ENCODE peak calls at places on chromosomes 1 and 21, in six cellular contexts. Y is nucleus accumbens; W is NCI-H1417; F is occipital lobe; U is NCI-H1694 treated with DMSO at 0.1 percent for 48 hours; I is activated CD4-positive, CD25-positive, alpha-beta regulatory T cell treated with anti-CD3 and anti-CD28 coated beads, Interleukin-2, amount 50 U/mL, for 72 hours. K is an unnamed sample.

GRCh38 chr1:207002731-207003146 is 29.8 kb downstream of the C1orf116 start:
- DNase-seq in Y (no peak), W (no peak), F (no peak), U (no peak), I (no peak), K (no peak)

GRCh38 chr1:61640531-61641125 is 84.3 kb downstream of the TM2D1 start:
- DNase-seq in Y (no peak), W (peak), F (no peak), U (no peak), I (no peak), K (no peak)

GRCh38 chr1:234862944-234863515 is 253.1 kb upstream of the IRF2BP2 start:
- DNase-seq in Y (peak), W (no peak), F (peak), U (peak), I (no peak), K (no peak)

GRCh38 chr1:206895320-206895719 is 1.9 kb upstream of the IL24 start:
- DNase-seq in Y (no peak), W (peak), F (no peak), U (no peak), I (no peak), K (no peak)

GRCh38 chr1:59292557-59292956 is 4.3 kb upstream of the FGGY start:
- DNase-seq in Y (peak), W (no peak), F (peak), U (no peak), I (no peak), K (no peak)

GRCh38 chr1:28199328-28200233 is 23.1 kb upstream of the PTAFR start:
- DNase-seq in Y (no peak), W (no peak), F (no peak), U (no peak), I (peak), K (no peak)

GRCh38 chr1:169105434-169106094 is 926 bp upstream of the ATP1B1 start:
- DNase-seq in Y (peak), W (peak), F (peak), U (no peak), I (peak), K (peak)

GRCh38 chr1:214678386-214678785 is 75.4 kb downstream of the CENPF start:
- DNase-seq in Y (no peak), W (no peak), F (no peak), U (no peak), I (no peak), K (peak)

GRCh38 chr1:234597894-234598293 is 12.1 kb downstream of the IRF2BP2 start:
- DNase-seq in Y (peak), W (peak), F (no peak), U (peak), I (no peak), K (peak)

GRCh38 chr1:155253208-155253607 is 2.1 kb downstream of the ENTREP3 start:
- DNase-seq in Y (no peak), W (no peak), F (no peak), U (no peak), I (no peak), K (no peak)

GRCh38 chr21:38505654-38506523 is 7.6 kb upstream of the ERG start:
- DNase-seq in Y (peak), W (peak), F (no peak), U (peak), I (no peak), K (peak)

GRCh38 chr1:226085675-226086074 is 23.2 kb downstream of the H3-3A start:
- DNase-seq in Y (no peak), W (no peak), F (no peak), U (no peak), I (no peak), K (no peak)

GRCh38 chr21:14690886-14691285 is 144.8 kb upstream of the SAMSN1 start:
- DNase-seq in Y (no peak), W (no peak), F (no peak), U (no peak), I (no peak), K (no peak)

GRCh38 chr1:197471248-197472035 is 203.4 kb downstream of the CRB1 start:
- DNase-seq in Y (peak), W (no peak), F (peak), U (peak), I (no peak), K (no peak)

GRCh38 chr1:43705982-43706597 is 1.2 kb upstream of the ST3GAL3 start:
- DNase-seq in Y (no peak), W (peak), F (no peak), U (no peak), I (no peak), K (no peak)

K was measured in A549.